ENCODE peak calls at places on chromosomes 7 and 10, in five cellular contexts. One of them, this sample, is unnamed.
A peak's percentile ranks its signal among the peaks of the same experiment; 100 is the strongest.

GRCh38 chr7:33444501-33444900 is 315.1 kb downstream of the BBS9 start:
- DNase-seq in dorsolateral prefrontal cortex: no peak
- DNase-seq in fibroblast of pulmonary artery: peak; percentile 87
- DNase-seq in IMR-90: peak; percentile 65
- DNase-seq in Caco-2: no peak
- DNase-seq in this sample: peak; percentile 59

GRCh38 chr10:52314007-52314821 is at the start of gene DKK1:
- DNase-seq in dorsolateral prefrontal cortex: peak; percentile 36
- DNase-seq in IMR-90: peak; percentile 76
- DNase-seq in Caco-2: peak; percentile 100
- DNase-seq in fibroblast of pulmonary artery: peak; percentile 84
- DNase-seq in this sample: peak; percentile 83

GRCh38 chr7:108181073-108181985 is 51.2 kb upstream of the LAMB4 start:
- DNase-seq in fibroblast of pulmonary artery: peak; percentile 85
- DNase-seq in Caco-2: no peak
- DNase-seq in IMR-90: peak; percentile 67
- DNase-seq in dorsolateral prefrontal cortex: no peak
- DNase-seq in this sample: peak; percentile 58

GRCh38 chr10:49302088-49302487 is 3.1 kb downstream of the C10orf71 start:
- DNase-seq in dorsolateral prefrontal cortex: no peak
- DNase-seq in IMR-90: no peak
- DNase-seq in fibroblast of pulmonary artery: no peak
- DNase-seq in Caco-2: no peak
- DNase-seq in this sample: no peak

GRCh38 chr10:84854439-84854838 is 526.0 kb downstream of the CCSER2 start:
- DNase-seq in IMR-90: no peak
- DNase-seq in dorsolateral prefrontal cortex: no peak
- DNase-seq in fibroblast of pulmonary artery: no peak
- DNase-seq in Caco-2: no peak
- DNase-seq in this sample: no peak

GRCh38 chr10:124725791-124726190 is 18.4 kb downstream of the FAM53B start:
- DNase-seq in fibroblast of pulmonary artery: no peak
- DNase-seq in dorsolateral prefrontal cortex: peak; percentile 19
- DNase-seq in IMR-90: no peak
- DNase-seq in Caco-2: no peak
- DNase-seq in this sample: no peak

GRCh38 chr7:70520604-70521003 is 611.3 kb upstream of the GALNT17 start:
- DNase-seq in Caco-2: no peak
- DNase-seq in dorsolateral prefrontal cortex: no peak
- DNase-seq in fibroblast of pulmonary artery: no peak
- DNase-seq in IMR-90: peak; percentile 5
- DNase-seq in this sample: peak; percentile 57

GRCh38 chr10:78852856-78853255 is 215.9 kb upstream of the ZMIZ1 start:
- DNase-seq in fibroblast of pulmonary artery: peak; percentile 36
- DNase-seq in Caco-2: no peak
- DNase-seq in dorsolateral prefrontal cortex: no peak
- DNase-seq in IMR-90: peak; percentile 4
- DNase-seq in this sample: no peak

GRCh38 chr10:72784551-72785421 is 92.8 kb downstream of the MCU start:
- DNase-seq in fibroblast of pulmonary artery: peak; percentile 90
- DNase-seq in IMR-90: peak; percentile 92
- DNase-seq in Caco-2: peak; percentile 53
- DNase-seq in dorsolateral prefrontal cortex: peak; percentile 35
- DNase-seq in this sample: peak; percentile 93

GRCh38 chr10:113644185-113645120 is 19.4 kb downstream of the NRAP start:
- DNase-seq in IMR-90: peak; percentile 77
- DNase-seq in dorsolateral prefrontal cortex: no peak
- DNase-seq in Caco-2: no peak
- DNase-seq in fibroblast of pulmonary artery: peak; percentile 21
- DNase-seq in this sample: peak; percentile 48

GRCh38 chr7:20745716-20746115 is 41.0 kb downstream of the SP8 start:
- DNase-seq in dorsolateral prefrontal cortex: no peak
- DNase-seq in fibroblast of pulmonary artery: no peak
- DNase-seq in IMR-90: no peak
- DNase-seq in Caco-2: no peak
- DNase-seq in this sample: no peak

GRCh38 chr7:51011710-51012350 is 229.1 kb upstream of the GRB10 start:
- DNase-seq in IMR-90: no peak
- DNase-seq in Caco-2: no peak
- DNase-seq in fibroblast of pulmonary artery: no peak
- DNase-seq in dorsolateral prefrontal cortex: no peak
- DNase-seq in this sample: no peak

GRCh38 chr10:95133016-95133752 is 60.9 kb upstream of the ACSM6 start:
- DNase-seq in dorsolateral prefrontal cortex: peak; percentile 70
- DNase-seq in IMR-90: peak; percentile 73
- DNase-seq in fibroblast of pulmonary artery: peak; percentile 88
- DNase-seq in Caco-2: peak; percentile 86
- DNase-seq in this sample: peak; percentile 73

GRCh38 chr10:24988831-24989769 is 26.9 kb downstream of the ENKUR start:
- DNase-seq in fibroblast of pulmonary artery: no peak
- DNase-seq in dorsolateral prefrontal cortex: no peak
- DNase-seq in Caco-2: no peak
- DNase-seq in IMR-90: no peak
- DNase-seq in this sample: no peak

GRCh38 chr7:151080091-151080521 is 503 bp downstream of the FASTK start:
- DNase-seq in IMR-90: no peak
- DNase-seq in dorsolateral prefrontal cortex: no peak
- DNase-seq in Caco-2: peak; percentile 51
- DNase-seq in fibroblast of pulmonary artery: no peak
- DNase-seq in this sample: no peak

GRCh38 chr10:50607526-50607925 is 16.2 kb downstream of the SGMS1 start:
- DNase-seq in fibroblast of pulmonary artery: no peak
- DNase-seq in Caco-2: no peak
- DNase-seq in IMR-90: no peak
- DNase-seq in dorsolateral prefrontal cortex: no peak
- DNase-seq in this sample: no peak

GRCh38 chr7:70316745-70317144 is 718.5 kb downstream of the AUTS2 start:
- DNase-seq in IMR-90: no peak
- DNase-seq in dorsolateral prefrontal cortex: no peak
- DNase-seq in Caco-2: no peak
- DNase-seq in fibroblast of pulmonary artery: no peak
- DNase-seq in this sample: no peak

GRCh38 chr7:25857376-25858067 is 294.5 kb upstream of the NFE2L3 start:
- DNase-seq in fibroblast of pulmonary artery: no peak
- DNase-seq in dorsolateral prefrontal cortex: no peak
- DNase-seq in Caco-2: peak; percentile 80
- DNase-seq in IMR-90: peak; percentile 55
- DNase-seq in this sample: peak; percentile 80

GRCh38 chr7:68246189-68246633 is 1249.6 kb downstream of the TYW1 start:
- DNase-seq in dorsolateral prefrontal cortex: no peak
- DNase-seq in IMR-90: no peak
- DNase-seq in Caco-2: peak; percentile 38
- DNase-seq in fibroblast of pulmonary artery: no peak
- DNase-seq in this sample: peak; percentile 53

GRCh38 chr10:15163261-15163864 is 5.1 kb downstream of the NMT2 start:
- DNase-seq in Caco-2: no peak
- DNase-seq in fibroblast of pulmonary artery: no peak
- DNase-seq in IMR-90: peak; percentile 16
- DNase-seq in dorsolateral prefrontal cortex: no peak
- DNase-seq in this sample: no peak

GRCh38 chr7:37089972-37090371 is 358.7 kb downstream of the ELMO1 start:
- DNase-seq in dorsolateral prefrontal cortex: no peak
- DNase-seq in fibroblast of pulmonary artery: no peak
- DNase-seq in IMR-90: no peak
- DNase-seq in Caco-2: no peak
- DNase-seq in this sample: peak; percentile 25

GRCh38 chr7:29798422-29798821 is 7.9 kb upstream of the WIPF3 start:
- DNase-seq in Caco-2: no peak
- DNase-seq in IMR-90: no peak
- DNase-seq in fibroblast of pulmonary artery: no peak
- DNase-seq in dorsolateral prefrontal cortex: no peak
- DNase-seq in this sample: no peak

GRCh38 chr10:78524342-78524741 is 490.7 kb downstream of the RPS24 start:
- DNase-seq in Caco-2: no peak
- DNase-seq in IMR-90: no peak
- DNase-seq in dorsolateral prefrontal cortex: no peak
- DNase-seq in fibroblast of pulmonary artery: no peak
- DNase-seq in this sample: no peak

GRCh38 chr7:79403451-79403850 is 50.0 kb downstream of the MAGI2 start:
- DNase-seq in dorsolateral prefrontal cortex: no peak
- DNase-seq in IMR-90: peak; percentile 51
- DNase-seq in fibroblast of pulmonary artery: peak; percentile 53
- DNase-seq in Caco-2: no peak
- DNase-seq in this sample: peak; percentile 68

GRCh38 chr10:61302124-61302523 is 151.1 kb downstream of the TMEM26 start:
- DNase-seq in fibroblast of pulmonary artery: no peak
- DNase-seq in dorsolateral prefrontal cortex: no peak
- DNase-seq in IMR-90: peak; percentile 41
- DNase-seq in Caco-2: no peak
- DNase-seq in this sample: no peak

GRCh38 chr7:11951909-11952308 is 119.9 kb upstream of the THSD7A start:
- DNase-seq in fibroblast of pulmonary artery: no peak
- DNase-seq in Caco-2: no peak
- DNase-seq in dorsolateral prefrontal cortex: no peak
- DNase-seq in IMR-90: no peak
- DNase-seq in this sample: no peak

GRCh38 chr7:143877076-143877475 is 24.9 kb downstream of the TCAF1 start:
- DNase-seq in dorsolateral prefrontal cortex: no peak
- DNase-seq in fibroblast of pulmonary artery: no peak
- DNase-seq in IMR-90: no peak
- DNase-seq in Caco-2: no peak
- DNase-seq in this sample: no peak

GRCh38 chr7:124033807-124034753 is 1.2 kb upstream of the TMEM229A start:
- DNase-seq in IMR-90: no peak
- DNase-seq in fibroblast of pulmonary artery: no peak
- DNase-seq in dorsolateral prefrontal cortex: no peak
- DNase-seq in Caco-2: no peak
- DNase-seq in this sample: no peak

GRCh38 chr7:109456116-109456515 is 886.4 kb downstream of the DNAJB9 start:
- DNase-seq in IMR-90: no peak
- DNase-seq in fibroblast of pulmonary artery: no peak
- DNase-seq in Caco-2: no peak
- DNase-seq in dorsolateral prefrontal cortex: no peak
- DNase-seq in this sample: no peak

GRCh38 chr7:51123322-51124021 is 193.1 kb downstream of the COBL start:
- DNase-seq in fibroblast of pulmonary artery: peak; percentile 55
- DNase-seq in dorsolateral prefrontal cortex: peak; percentile 72
- DNase-seq in Caco-2: no peak
- DNase-seq in IMR-90: peak; percentile 79
- DNase-seq in this sample: peak; percentile 92

GRCh38 chr10:95907454-95908253 is at the start of gene CC2D2B:
- DNase-seq in fibroblast of pulmonary artery: peak; percentile 81
- DNase-seq in Caco-2: peak; percentile 83
- DNase-seq in dorsolateral prefrontal cortex: peak; percentile 85
- DNase-seq in IMR-90: peak; percentile 74
- DNase-seq in this sample: peak; percentile 74

GRCh38 chr10:33808475-33808874 is 474.0 kb upstream of the NRP1 start:
- DNase-seq in dorsolateral prefrontal cortex: no peak
- DNase-seq in Caco-2: no peak
- DNase-seq in IMR-90: peak; percentile 4
- DNase-seq in fibroblast of pulmonary artery: no peak
- DNase-seq in this sample: peak; percentile 24

GRCh38 chr10:131453772-131454634 is 142.5 kb upstream of the TCERG1L start:
- DNase-seq in fibroblast of pulmonary artery: peak; percentile 15
- DNase-seq in IMR-90: no peak
- DNase-seq in Caco-2: no peak
- DNase-seq in dorsolateral prefrontal cortex: peak; percentile 89
- DNase-seq in this sample: no peak

DNA sequence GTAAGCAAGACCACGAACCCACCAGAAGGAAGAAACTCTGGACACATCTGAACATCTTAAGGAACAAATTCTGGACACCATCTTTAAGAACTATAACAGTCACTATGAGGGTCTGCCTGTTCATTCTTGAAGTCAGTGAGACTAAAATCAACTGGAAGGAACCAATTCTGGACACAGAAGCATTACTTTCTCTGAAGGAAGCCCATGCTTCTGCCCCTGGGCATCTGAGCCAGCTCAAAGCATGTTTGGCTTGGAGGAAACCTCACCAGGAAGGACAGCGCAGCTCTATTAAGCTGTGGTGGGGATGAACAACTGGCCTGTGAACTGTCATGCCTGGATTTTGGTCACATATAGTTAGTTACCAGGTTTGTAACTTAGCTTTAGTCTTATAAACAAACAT is 132.4 kb upstream of the GDF10 start:
- DNase-seq in Caco-2: no peak
- DNase-seq in dorsolateral prefrontal cortex: no peak
- DNase-seq in IMR-90: no peak
- DNase-seq in fibroblast of pulmonary artery: no peak
- DNase-seq in this sample: no peak
- H3K4me3 ChIP-seq in Caco-2: no peak overlapping the region
- H3K4me3 ChIP-seq in dorsolateral prefrontal cortex: no peak overlapping the region
- H3K4me3 ChIP-seq in IMR-90: peak overlapping the region; percentile 22
- H3K4me3 ChIP-seq in fibroblast of pulmonary artery: no peak overlapping the region
- H3K4me3 ChIP-seq in this sample: peak overlapping the region; percentile 20

GRCh38 chr10:6507311-6507710 is 72.8 kb downstream of the PRKCQ start:
- DNase-seq in fibroblast of pulmonary artery: no peak
- DNase-seq in IMR-90: no peak
- DNase-seq in dorsolateral prefrontal cortex: no peak
- DNase-seq in Caco-2: no peak
- DNase-seq in this sample: no peak
- H3K4me3 ChIP-seq in fibroblast of pulmonary artery: no peak overlapping the region
- H3K4me3 ChIP-seq in IMR-90: no peak overlapping the region
- H3K4me3 ChIP-seq in dorsolateral prefrontal cortex: no peak overlapping the region
- H3K4me3 ChIP-seq in Caco-2: no peak overlapping the region
- H3K4me3 ChIP-seq in this sample: no peak overlapping the region

GRCh38 chr7:16034866-16035265 is 348.4 kb upstream of the MEOX2 start:
- DNase-seq in dorsolateral prefrontal cortex: no peak
- DNase-seq in fibroblast of pulmonary artery: no peak
- DNase-seq in Caco-2: no peak
- DNase-seq in IMR-90: no peak
- DNase-seq in this sample: no peak
- H3K4me3 ChIP-seq in dorsolateral prefrontal cortex: no peak overlapping the region
- H3K4me3 ChIP-seq in fibroblast of pulmonary artery: no peak overlapping the region
- H3K4me3 ChIP-seq in Caco-2: no peak overlapping the region
- H3K4me3 ChIP-seq in IMR-90: no peak overlapping the region
- H3K4me3 ChIP-seq in this sample: no peak overlapping the region

GRCh38 chr7:2979276-2979675 is 64.4 kb downstream of the CARD11 start:
- DNase-seq in Caco-2: no peak
- DNase-seq in fibroblast of pulmonary artery: no peak
- DNase-seq in IMR-90: no peak
- DNase-seq in dorsolateral prefrontal cortex: no peak
- DNase-seq in this sample: no peak

GRCh38 chr7:2981103-2981480 is 62.6 kb downstream of the CARD11 start:
- DNase-seq in IMR-90: no peak
- DNase-seq in Caco-2: no peak
- DNase-seq in fibroblast of pulmonary artery: no peak
- DNase-seq in dorsolateral prefrontal cortex: no peak
- DNase-seq in this sample: no peak

GRCh38 chr7:2979951-2980350 is 63.7 kb downstream of the CARD11 start:
- DNase-seq in dorsolateral prefrontal cortex: no peak
- DNase-seq in IMR-90: no peak
- DNase-seq in fibroblast of pulmonary artery: no peak
- DNase-seq in Caco-2: no peak
- DNase-seq in this sample: no peak

GRCh38 chr7:2980406-2981102 is 63.1 kb downstream of the CARD11 start:
- DNase-seq in Caco-2: no peak
- DNase-seq in dorsolateral prefrontal cortex: no peak
- DNase-seq in fibroblast of pulmonary artery: no peak
- DNase-seq in IMR-90: no peak
- DNase-seq in this sample: no peak

DNA sequence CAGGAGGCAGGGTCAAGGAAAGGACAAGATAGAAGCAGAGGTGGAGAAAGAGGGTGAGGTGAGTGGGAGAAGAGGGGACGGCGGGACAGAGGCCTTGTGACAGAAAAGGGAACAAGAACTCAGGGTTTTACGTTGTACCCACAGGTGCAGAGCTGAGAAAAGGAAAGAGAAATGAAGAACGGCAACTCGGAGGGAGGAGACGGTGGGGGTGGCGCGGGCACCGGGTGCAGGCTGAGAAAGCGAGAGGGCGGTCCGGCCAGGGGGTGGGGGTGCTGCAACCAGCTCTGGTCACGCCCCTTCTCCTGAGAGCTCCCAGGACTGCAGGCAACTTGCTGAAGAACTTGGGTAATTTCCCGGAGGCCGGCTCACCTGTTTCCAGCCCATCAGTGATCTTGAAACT is 65.3 kb downstream of the CARD11 start:
- DNase-seq in IMR-90: no peak
- DNase-seq in dorsolateral prefrontal cortex: peak; percentile 37
- DNase-seq in Caco-2: no peak
- DNase-seq in fibroblast of pulmonary artery: no peak
- DNase-seq in this sample: no peak
- H3K4me3 ChIP-seq in IMR-90: no peak overlapping the region
- H3K4me3 ChIP-seq in dorsolateral prefrontal cortex: no peak overlapping the region
- H3K4me3 ChIP-seq in Caco-2: no peak overlapping the region
- H3K4me3 ChIP-seq in fibroblast of pulmonary artery: no peak overlapping the region
- H3K4me3 ChIP-seq in this sample: no peak overlapping the region